ENCODE peak calls at places on chromosomes 16 and 17, in nine cellular contexts. N, E, U, I, W, F, Y, D and A are unnamed samples.

GRCh38 chr16:53726625-53727024 is 22.7 kb downstream of the FTO start:
- DNase-seq in U (no peak), Y (no peak), I (no peak), D (no peak), W (peak; percentile 36), E (no peak), F (no peak), N (peak; percentile 75), A (peak; percentile 31)

GRCh38 chr16:2432801-2433505 is 3.7 kb downstream of the CCNF start:
- DNase-seq in U (no peak), Y (no peak), W (no peak), D (no peak), F (no peak), N (no peak), E (no peak), I (no peak), A (no peak)

GRCh38 chr16:81005644-81006471 is 827 bp downstream of the CMC2 start:
- DNase-seq in F (peak; percentile 27), Y (peak; percentile 21), D (peak; percentile 7), N (peak; percentile 36), W (peak; percentile 15), E (no peak), I (no peak), U (no peak), A (peak; percentile 78)

GRCh38 chr17:36870618-36871002 is 66.7 kb upstream of the LHX1 start:
- DNase-seq in E (no peak), I (no peak), F (no peak), W (no peak), Y (no peak), U (no peak), D (no peak), N (no peak), A (no peak)

GRCh38 chr17:37438141-37438540 is 31.5 kb downstream of the TADA2A start:
- DNase-seq in W (no peak), Y (no peak), F (no peak), D (no peak), N (peak; percentile 11), I (no peak), E (no peak), U (no peak), A (no peak)

GRCh38 chr16:76118344-76118743 is 158.9 kb upstream of the CNTNAP4 start:
- DNase-seq in E (no peak), I (no peak), U (no peak), F (no peak), W (peak; percentile 1), Y (no peak), N (peak; percentile 23), D (no peak), A (no peak)

GRCh38 chr17:66514227-66514806 is 211.9 kb downstream of the PRKCA start:
- DNase-seq in E (no peak), U (no peak), I (no peak), D (no peak), F (no peak), W (peak; percentile 39), Y (no peak), N (peak; percentile 76), A (no peak)

GRCh38 chr17:60641810-60642220 is 35.8 kb upstream of the BCAS3 start:
- DNase-seq in E (no peak), D (peak; percentile 95), N (peak; percentile 86), I (peak; percentile 27), U (peak; percentile 32), F (no peak), W (peak; percentile 59), Y (peak; percentile 61), A (peak; percentile 77)

GRCh38 chr17:57091186-57091618 is 6.2 kb downstream of the AKAP1 start:
- DNase-seq in E (peak; percentile 92), I (no peak), N (no peak), W (no peak), Y (no peak), F (no peak), D (no peak), U (no peak), A (no peak)

GRCh38 chr16:19876501-19877059 is 8.1 kb downstream of the GPRC5B start:
- DNase-seq in D (no peak), N (no peak), F (no peak), W (no peak), Y (no peak), I (no peak), U (no peak), E (no peak), A (no peak)

GRCh38 chr17:4101127-4101798 is 41.6 kb downstream of the ZZEF1 start:
- DNase-seq in E (no peak), U (peak; percentile 27), N (peak; percentile 10), I (no peak), Y (peak; percentile 20), D (no peak), F (no peak), W (no peak), A (peak; percentile 49)

GRCh38 chr16:2211923-2212347 is 1.3 kb upstream of the BRICD5 start:
- DNase-seq in I (no peak), W (no peak), Y (no peak), F (no peak), U (no peak), N (no peak), E (no peak), D (no peak), A (no peak)

GRCh38 chr17:57408064-57408811 is 151.9 kb downstream of the MSI2 start:
- DNase-seq in F (no peak), Y (no peak), U (no peak), N (peak; percentile 20), W (no peak), I (no peak), D (peak; percentile 97), E (no peak), A (no peak)